ENCODE peak calls at places on chromosomes 13 and 19, in six cellular contexts. One of them, this sample, is unnamed.
A peak's percentile ranks its signal among the peaks of the same experiment; 100 is the strongest.

GRCh38 chr13:44516771-44517170 is 59.4 kb downstream of the TSC22D1 start:
- DNase-seq in hypothalamus: no peak
- DNase-seq in epithelial cell of esophagus: peak; percentile 27
- DNase-seq in osteocyte: no peak
- DNase-seq in amygdala: no peak
- DNase-seq in left ventricle myocardium inferior: no peak
- DNase-seq in this sample: no peak

GRCh38 chr13:103210348-103210747 is 144.1 kb upstream of the SLC10A2 start:
- DNase-seq in amygdala: no peak
- DNase-seq in epithelial cell of esophagus: no peak
- DNase-seq in hypothalamus: no peak
- DNase-seq in left ventricle myocardium inferior: no peak
- DNase-seq in osteocyte: no peak
- DNase-seq in this sample: no peak

GRCh38 chr19:46616631-46617322 is 8.1 kb downstream of the PTGIR start:
- DNase-seq in amygdala: no peak
- DNase-seq in osteocyte: no peak
- DNase-seq in epithelial cell of esophagus: peak; percentile 68
- DNase-seq in hypothalamus: no peak
- DNase-seq in left ventricle myocardium inferior: peak; percentile 71
- DNase-seq in this sample: peak; percentile 39

GRCh38 chr13:69077267-69077666 is 1030.4 kb upstream of the ATXN8OS start:
- DNase-seq in hypothalamus: no peak
- DNase-seq in epithelial cell of esophagus: no peak
- DNase-seq in left ventricle myocardium inferior: no peak
- DNase-seq in amygdala: no peak
- DNase-seq in osteocyte: no peak
- DNase-seq in this sample: no peak

GRCh38 chr13:73158851-73159250 is 100.0 kb downstream of the KLF5 start:
- DNase-seq in epithelial cell of esophagus: peak; percentile 72
- DNase-seq in hypothalamus: no peak
- DNase-seq in osteocyte: no peak
- DNase-seq in left ventricle myocardium inferior: no peak
- DNase-seq in amygdala: no peak
- DNase-seq in this sample: no peak

GRCh38 chr13:110182461-110182860 is 124.5 kb downstream of the COL4A1 start:
- DNase-seq in left ventricle myocardium inferior: no peak
- DNase-seq in epithelial cell of esophagus: no peak
- DNase-seq in hypothalamus: no peak
- DNase-seq in osteocyte: no peak
- DNase-seq in amygdala: no peak
- DNase-seq in this sample: no peak

GRCh38 chr19:32599736-32600157 is 18.8 kb downstream of the PDCD5 start:
- DNase-seq in left ventricle myocardium inferior: no peak
- DNase-seq in amygdala: no peak
- DNase-seq in hypothalamus: no peak
- DNase-seq in epithelial cell of esophagus: peak; percentile 71
- DNase-seq in osteocyte: peak; percentile 80
- DNase-seq in this sample: peak; percentile 73

GRCh38 chr19:42313096-42313839 is at the start of gene TMEM145:
- DNase-seq in hypothalamus: peak; percentile 35
- DNase-seq in osteocyte: no peak
- DNase-seq in amygdala: no peak
- DNase-seq in epithelial cell of esophagus: peak; percentile 59
- DNase-seq in left ventricle myocardium inferior: no peak
- DNase-seq in this sample: peak; percentile 22

GRCh38 chr19:38670921-38671398 is 23.5 kb downstream of the ACTN4 start:
- DNase-seq in left ventricle myocardium inferior: no peak
- DNase-seq in hypothalamus: no peak
- DNase-seq in osteocyte: no peak
- DNase-seq in epithelial cell of esophagus: no peak
- DNase-seq in amygdala: no peak
- DNase-seq in this sample: no peak

GRCh38 chr19:46718157-46718933 is 1.4 kb upstream of the PRKD2 start:
- DNase-seq in hypothalamus: no peak
- DNase-seq in epithelial cell of esophagus: peak; percentile 75
- DNase-seq in left ventricle myocardium inferior: no peak
- DNase-seq in amygdala: no peak
- DNase-seq in osteocyte: no peak
- DNase-seq in this sample: no peak

GRCh38 chr19:35116085-35116801 is 620 bp downstream of the FXYD3 start:
- DNase-seq in left ventricle myocardium inferior: no peak
- DNase-seq in osteocyte: no peak
- DNase-seq in hypothalamus: no peak
- DNase-seq in amygdala: no peak
- DNase-seq in epithelial cell of esophagus: peak; percentile 87
- DNase-seq in this sample: no peak

GRCh38 chr19:10454267-10454666 is 33.9 kb downstream of the PDE4A start:
- DNase-seq in epithelial cell of esophagus: no peak
- DNase-seq in hypothalamus: peak; percentile 18
- DNase-seq in left ventricle myocardium inferior: no peak
- DNase-seq in osteocyte: no peak
- DNase-seq in amygdala: peak; percentile 4
- DNase-seq in this sample: no peak

GRCh38 chr13:102591988-102592781 is 4.6 kb upstream of the TPP2 start:
- DNase-seq in left ventricle myocardium inferior: peak; percentile 72
- DNase-seq in amygdala: peak; percentile 63
- DNase-seq in hypothalamus: peak; percentile 72
- DNase-seq in epithelial cell of esophagus: peak; percentile 66
- DNase-seq in osteocyte: peak; percentile 88
- DNase-seq in this sample: peak; percentile 58

GRCh38 chr19:46411088-46412033 is 2.0 kb downstream of the CCDC8 start:
- DNase-seq in osteocyte: no peak
- DNase-seq in hypothalamus: no peak
- DNase-seq in amygdala: no peak
- DNase-seq in epithelial cell of esophagus: no peak
- DNase-seq in left ventricle myocardium inferior: no peak
- DNase-seq in this sample: no peak

GRCh38 chr19:19514215-19514633 is 1.1 kb downstream of the TSSK6 start:
- DNase-seq in left ventricle myocardium inferior: peak; percentile 84
- DNase-seq in amygdala: no peak
- DNase-seq in epithelial cell of esophagus: no peak
- DNase-seq in hypothalamus: no peak
- DNase-seq in osteocyte: no peak
- DNase-seq in this sample: no peak

GRCh38 chr13:73661687-73662425 is 472.3 kb downstream of the KLF12 start:
- DNase-seq in hypothalamus: no peak
- DNase-seq in osteocyte: no peak
- DNase-seq in epithelial cell of esophagus: no peak
- DNase-seq in amygdala: no peak
- DNase-seq in left ventricle myocardium inferior: no peak
- DNase-seq in this sample: no peak

GRCh38 chr13:39506559-39507390 is 96.2 kb downstream of the LHFPL6 start:
- DNase-seq in osteocyte: no peak
- DNase-seq in amygdala: no peak
- DNase-seq in hypothalamus: no peak
- DNase-seq in left ventricle myocardium inferior: no peak
- DNase-seq in epithelial cell of esophagus: peak; percentile 98
- DNase-seq in this sample: no peak

GRCh38 chr13:114106991-114107685 is 25.3 kb downstream of the RASA3 start:
- DNase-seq in hypothalamus: no peak
- DNase-seq in amygdala: no peak
- DNase-seq in left ventricle myocardium inferior: no peak
- DNase-seq in osteocyte: no peak
- DNase-seq in epithelial cell of esophagus: no peak
- DNase-seq in this sample: no peak

GRCh38 chr19:18777725-18778389 is 13.2 kb downstream of the COMP start:
- DNase-seq in hypothalamus: no peak
- DNase-seq in epithelial cell of esophagus: no peak
- DNase-seq in amygdala: no peak
- DNase-seq in osteocyte: no peak
- DNase-seq in left ventricle myocardium inferior: no peak
- DNase-seq in this sample: no peak

GRCh38 chr13:53200498-53201453 is 172.2 kb downstream of the OLFM4 start:
- DNase-seq in epithelial cell of esophagus: peak; percentile 18
- DNase-seq in hypothalamus: peak; percentile 32
- DNase-seq in amygdala: no peak
- DNase-seq in left ventricle myocardium inferior: peak; percentile 23
- DNase-seq in osteocyte: no peak
- DNase-seq in this sample: no peak

GRCh38 chr13:91510058-91510457 is 111.6 kb downstream of the GPC5 start:
- DNase-seq in left ventricle myocardium inferior: no peak
- DNase-seq in hypothalamus: no peak
- DNase-seq in osteocyte: no peak
- DNase-seq in amygdala: no peak
- DNase-seq in epithelial cell of esophagus: no peak
- DNase-seq in this sample: no peak

GRCh38 chr13:71879129-71879535 is 12.1 kb upstream of the DACH1 start:
- DNase-seq in amygdala: no peak
- DNase-seq in left ventricle myocardium inferior: no peak
- DNase-seq in osteocyte: no peak
- DNase-seq in hypothalamus: no peak
- DNase-seq in epithelial cell of esophagus: peak; percentile 50
- DNase-seq in this sample: no peak